ENCODE peak calls at places on chromosomes 2 and 18, in nine cellular contexts. V is OCI-LY7, G is Karpas-422, N is K562, Z is mesenchymal stem cell, I is endothelial cell of umbilical vein, U is fibroblast of lung, M is astrocyte, D is IMR-90. O is an unnamed sample.

GRCh38 chr2:226977775-226978190 is 141.9 kb downstream of the RHBDD1 start:
- DNase-seq in V (no peak), I (no peak), U (peak; percentile 79), G (no peak), M (peak; percentile 74), D (peak; percentile 74), N (peak; percentile 54), Z (peak; percentile 61), O (peak; percentile 82)

GRCh38 chr2:169798718-169799495 is at the start of gene SSB:
- DNase-seq in G (peak; percentile 98), N (peak; percentile 99), V (peak; percentile 95), Z (peak; percentile 92), I (peak; percentile 93), M (peak; percentile 88), D (peak; percentile 89), U (peak; percentile 94), O (peak; percentile 95)

GRCh38 chr2:182652326-182652725 is 63.7 kb upstream of the DNAJC10 start:
- DNase-seq in M (no peak), D (no peak), Z (no peak), V (no peak), N (no peak), G (no peak), I (no peak), U (no peak), O (peak; percentile 3)

GRCh38 chr2:88903744-88904353 is 212.4 kb downstream of the RPIA start:
- DNase-seq in G (no peak), M (no peak), D (peak; percentile 13), N (peak; percentile 54), I (peak; percentile 32), V (no peak), U (peak; percentile 3), Z (peak; percentile 10), O (peak; percentile 24)

GRCh38 chr2:196586511-196586991 is 53.0 kb upstream of the CCDC150 start:
- DNase-seq in U (peak; percentile 88), G (no peak), V (no peak), Z (peak; percentile 82), N (peak; percentile 2), D (peak; percentile 86), M (peak; percentile 88), I (peak; percentile 23), O (peak; percentile 74)

GRCh38 chr2:23689891-23690290 is 237.0 kb downstream of the ATAD2B start:
- DNase-seq in V (no peak), G (no peak), N (no peak), Z (no peak), U (no peak), M (no peak), D (no peak), I (no peak), O (no peak)

GRCh38 chr2:194087569-194087968 is 1569.5 kb upstream of the SLC39A10 start:
- DNase-seq in M (no peak), G (no peak), D (no peak), Z (no peak), I (no peak), V (no peak), N (no peak), U (peak; percentile 1), O (no peak)

GRCh38 chr2:187274146-187274545 is 173.9 kb downstream of the CALCRL start:
- DNase-seq in Z (no peak), G (no peak), I (no peak), V (no peak), M (peak; percentile 21), N (no peak), U (peak; percentile 36), D (no peak), O (peak; percentile 2)

GRCh38 chr2:24471662-24472061 is 19.4 kb upstream of the NCOA1 start:
- DNase-seq in M (no peak), G (peak; percentile 54), V (no peak), N (peak; percentile 41), Z (no peak), I (no peak), D (no peak), U (no peak), O (no peak)

GRCh38 chr18:41266616-41267015 is 688.4 kb upstream of the PIK3C3 start:
- DNase-seq in U (peak; percentile 82), N (no peak), V (no peak), M (peak; percentile 79), I (no peak), D (peak; percentile 77), Z (peak; percentile 75), G (no peak), O (no peak)

GRCh38 chr18:61893304-61893970 is 630 bp upstream of the RNF152 start:
- DNase-seq in M (no peak), G (peak; percentile 46), Z (peak; percentile 66), U (peak; percentile 48), D (peak; percentile 61), N (peak; percentile 3), V (no peak), I (peak; percentile 68), O (peak; percentile 37)

GRCh38 chr2:41933585-41934322 is 114.1 kb upstream of the PKDCC start:
- DNase-seq in N (no peak), D (peak; percentile 96), U (peak; percentile 96), I (no peak), Z (peak; percentile 97), M (peak; percentile 95), V (no peak), G (no peak), O (peak; percentile 81)

GRCh38 chr18:11407900-11408299 is 201.5 kb upstream of the SLC35G4 start:
- DNase-seq in V (no peak), Z (peak; percentile 33), G (no peak), M (peak; percentile 18), N (no peak), U (peak; percentile 34), I (no peak), D (peak; percentile 51), O (no peak)

GRCh38 chr2:141508806-141509595 is 621.8 kb downstream of the LRP1B start:
- DNase-seq in G (no peak), I (no peak), U (no peak), V (no peak), N (no peak), Z (no peak), M (no peak), D (peak; percentile 8), O (no peak)

GRCh38 chr2:159124931-159125467 is 156.6 kb downstream of the TANC1 start:
- DNase-seq in I (peak; percentile 74), M (peak; percentile 51), D (no peak), V (no peak), N (no peak), U (peak; percentile 58), G (no peak), Z (no peak), O (no peak)
- H3K4me1 ChIP-seq in I (peaks cover 40% of the 10 kb centered on the region), M (peaks cover 37% of the 10 kb centered on the region), D (peaks cover 21% of the 10 kb centered on the region), V (no peaks in the 10 kb centered on the region), N (peaks cover 17% of the 10 kb centered on the region), U (peaks cover 16% of the 10 kb centered on the region), G (no peaks in the 10 kb centered on the region), Z (peaks cover 12% of the 10 kb centered on the region), O (peaks cover 33% of the 10 kb centered on the region)

DNA sequence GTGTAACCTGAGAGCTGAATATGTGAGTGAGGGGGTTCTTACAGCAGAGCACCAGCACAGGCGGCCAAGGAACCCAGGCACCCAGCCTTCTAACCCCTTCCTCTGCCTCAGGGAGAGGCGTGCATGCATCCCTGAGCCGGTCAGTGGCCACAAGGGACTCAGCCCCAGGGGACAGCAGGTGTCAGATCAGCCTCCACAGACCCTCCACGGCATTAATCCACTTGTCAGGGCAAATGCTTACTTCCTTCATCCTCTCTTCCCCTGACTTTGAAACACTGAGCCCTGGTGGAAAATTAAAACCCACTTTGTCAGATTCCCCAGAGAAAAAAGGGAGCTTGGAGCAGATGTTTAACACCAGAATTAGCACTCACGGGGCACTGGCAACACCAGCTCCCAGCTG is 60.5 kb upstream of the SMAD2 start:
- DNase-seq in U (no peak), Z (no peak), V (no peak), M (no peak), N (no peak), G (peak; percentile 94), D (no peak), I (no peak), O (no peak)
- H3K4me2 ChIP-seq in U (no peak overlapping the region), Z (no peak overlapping the region), V (no peak overlapping the region), M (no peak overlapping the region), N (no peak overlapping the region), G (peak overlapping the region; percentile 67), D (no peak overlapping the region), I (no peak overlapping the region), O (no peak overlapping the region)

GRCh38 chr2:239882335-239882734 is 142.8 kb downstream of the NDUFA10 start:
- DNase-seq in V (peak; percentile 46), N (peak; percentile 25), Z (no peak), I (peak; percentile 14), M (peak; percentile 3), D (no peak), U (peak; percentile 9), G (peak; percentile 76), O (peak; percentile 31)

GRCh38 chr2:239884875-239885274 is 140.3 kb downstream of the NDUFA10 start:
- DNase-seq in N (no peak), D (no peak), M (no peak), I (no peak), G (peak; percentile 33), U (no peak), Z (peak; percentile 1), V (no peak), O (no peak)

GRCh38 chr2:239884051-239884405 is 141.1 kb downstream of the NDUFA10 start:
- DNase-seq in D (no peak), G (peak; percentile 29), I (no peak), M (no peak), N (no peak), U (no peak), V (no peak), Z (no peak), O (no peak)

GRCh38 chr2:239882781-239883180 is 142.4 kb downstream of the NDUFA10 start:
- DNase-seq in U (no peak), V (no peak), D (no peak), I (no peak), Z (no peak), N (no peak), G (peak; percentile 25), M (no peak), O (no peak)

GRCh38 chr2:239883326-239884050 is 141.7 kb downstream of the NDUFA10 start:
- DNase-seq in Z (no peak), I (no peak), U (no peak), D (no peak), V (no peak), M (no peak), G (peak; percentile 19), N (no peak), O (no peak)
- H3K9me3 ChIP-seq in Z (peaks cover 39% of the 10 kb centered on the region), I (no peaks in the 10 kb centered on the region), U (no peaks in the 10 kb centered on the region), D (peaks cover 14% of the 10 kb centered on the region), V (peaks cover 10% of the 10 kb centered on the region), M (peaks cover 15% of the 10 kb centered on the region), G (peaks cover 5% of the 10 kb centered on the region), N (peaks cover 3% of the 10 kb centered on the region), O (peaks cover 18% of the 10 kb centered on the region)

GRCh38 chr2:20574423-20574911 is 76.4 kb downstream of the HS1BP3 start:
- DNase-seq in G (no peak), N (no peak), I (no peak), M (no peak), Z (no peak), D (no peak), V (no peak), U (no peak), O (no peak)
- H3K4me1 ChIP-seq in G (peaks cover 5% of the 10 kb centered on the region), N (peaks cover 35% of the 10 kb centered on the region), I (peaks cover 96% of the 10 kb centered on the region), M (peaks cover 46% of the 10 kb centered on the region), Z (peaks cover 37% of the 10 kb centered on the region), D (peaks cover 24% of the 10 kb centered on the region), V (peaks cover 9% of the 10 kb centered on the region), U (peaks cover 22% of the 10 kb centered on the region), O (peaks cover 26% of the 10 kb centered on the region)

GRCh38 chr2:105597011-105597830 is 147.5 kb upstream of the NCK2 start:
- DNase-seq in Z (no peak), G (peak; percentile 67), M (no peak), U (no peak), V (no peak), D (no peak), N (no peak), I (no peak), O (no peak)
- H3K4me2 ChIP-seq in Z (no peak overlapping the region), G (peak overlapping the region; percentile 59), M (no peak overlapping the region), U (no peak overlapping the region), V (no peak overlapping the region), D (no peak overlapping the region), N (no peak overlapping the region), I (no peak overlapping the region), O (no peak overlapping the region)

GRCh38 chr18:70337139-70337972 is 48.5 kb downstream of the SOCS6 start:
- DNase-seq in D (peak; percentile 92), N (peak; percentile 71), M (peak; percentile 87), G (no peak), V (no peak), I (peak; percentile 69), U (peak; percentile 92), Z (peak; percentile 93), O (peak; percentile 96)
- H3K9me3 ChIP-seq in D (peaks cover 5% of the 10 kb centered on the region), N (no peaks in the 10 kb centered on the region), M (peaks cover 5% of the 10 kb centered on the region), G (no peaks in the 10 kb centered on the region), V (no peaks in the 10 kb centered on the region), I (no peaks in the 10 kb centered on the region), U (no peaks in the 10 kb centered on the region), Z (peaks cover 18% of the 10 kb centered on the region), O (peaks cover 6% of the 10 kb centered on the region)

O was measured in mammary epithelial cell.